ENCODE peak calls at places on chromosomes 13 and 19, in five cellular contexts. One of them, this sample, is unnamed.

GRCh38 chr19:39307233-39307821 is 11.1 kb downstream of the IFNL1 start:
- ATAC-seq in SK-N-SH treated with all-trans-retinoic acid at 6 μM for 48 hours: no peak
- ATAC-seq in activated CD8-positive, alpha-beta memory T cell treated with anti-CD3 and anti-CD28 coated beads, Interleukin-2, amount 10 ng/mL, durations not matched to agents 7 days and 5 days: no peak
- ATAC-seq in sciatic nerve: peak; percentile 67
- ATAC-seq in activated T-cell treated with anti-CD3 and anti-CD28 coated beads, Interleukin-2, amount 50 U/mL, for 4 hours: no peak
- ATAC-seq in this sample: no peak

GRCh38 chr13:101919541-101920306 is 467.2 kb downstream of the ITGBL1 start:
- ATAC-seq in SK-N-SH treated with all-trans-retinoic acid at 6 μM for 48 hours: no peak
- ATAC-seq in activated CD8-positive, alpha-beta memory T cell treated with anti-CD3 and anti-CD28 coated beads, Interleukin-2, amount 10 ng/mL, durations not matched to agents 7 days and 5 days: no peak
- ATAC-seq in sciatic nerve: peak; percentile 67
- ATAC-seq in activated T-cell treated with anti-CD3 and anti-CD28 coated beads, Interleukin-2, amount 50 U/mL, for 4 hours: no peak
- ATAC-seq in this sample: no peak

GRCh38 chr19:16235811-16236710 is 38.4 kb downstream of the AP1M1 start:
- ATAC-seq in SK-N-SH treated with all-trans-retinoic acid at 6 μM for 48 hours: no peak
- ATAC-seq in activated CD8-positive, alpha-beta memory T cell treated with anti-CD3 and anti-CD28 coated beads, Interleukin-2, amount 10 ng/mL, durations not matched to agents 7 days and 5 days: no peak
- ATAC-seq in sciatic nerve: peak; percentile 18
- ATAC-seq in activated T-cell treated with anti-CD3 and anti-CD28 coated beads, Interleukin-2, amount 50 U/mL, for 4 hours: no peak
- ATAC-seq in this sample: no peak

GRCh38 chr13:30376426-30377311 is 45.6 kb upstream of the UBE2L5 start:
- ATAC-seq in SK-N-SH treated with all-trans-retinoic acid at 6 μM for 48 hours: no peak
- ATAC-seq in activated CD8-positive, alpha-beta memory T cell treated with anti-CD3 and anti-CD28 coated beads, Interleukin-2, amount 10 ng/mL, durations not matched to agents 7 days and 5 days: peak; percentile 83
- ATAC-seq in sciatic nerve: peak; percentile 28
- ATAC-seq in activated T-cell treated with anti-CD3 and anti-CD28 coated beads, Interleukin-2, amount 50 U/mL, for 4 hours: peak; percentile 70
- ATAC-seq in this sample: peak; percentile 70

GRCh38 chr13:89740994-89741678 is 1606.4 kb upstream of the MIR17HG start:
- ATAC-seq in SK-N-SH treated with all-trans-retinoic acid at 6 μM for 48 hours: no peak
- ATAC-seq in activated CD8-positive, alpha-beta memory T cell treated with anti-CD3 and anti-CD28 coated beads, Interleukin-2, amount 10 ng/mL, durations not matched to agents 7 days and 5 days: no peak
- ATAC-seq in sciatic nerve: no peak
- ATAC-seq in activated T-cell treated with anti-CD3 and anti-CD28 coated beads, Interleukin-2, amount 50 U/mL, for 4 hours: no peak
- ATAC-seq in this sample: no peak

GRCh38 chr19:33621811-33622504 is at the start of gene CHST8:
- ATAC-seq in SK-N-SH treated with all-trans-retinoic acid at 6 μM for 48 hours: peak; percentile 43
- ATAC-seq in activated CD8-positive, alpha-beta memory T cell treated with anti-CD3 and anti-CD28 coated beads, Interleukin-2, amount 10 ng/mL, durations not matched to agents 7 days and 5 days: no peak
- ATAC-seq in sciatic nerve: no peak
- ATAC-seq in activated T-cell treated with anti-CD3 and anti-CD28 coated beads, Interleukin-2, amount 50 U/mL, for 4 hours: peak; percentile 24
- ATAC-seq in this sample: no peak

GRCh38 chr13:101453784-101454201 is 1.3 kb downstream of the ITGBL1 start:
- ATAC-seq in SK-N-SH treated with all-trans-retinoic acid at 6 μM for 48 hours: peak; percentile 44
- ATAC-seq in activated CD8-positive, alpha-beta memory T cell treated with anti-CD3 and anti-CD28 coated beads, Interleukin-2, amount 10 ng/mL, durations not matched to agents 7 days and 5 days: peak; percentile 55
- ATAC-seq in sciatic nerve: peak; percentile 60
- ATAC-seq in activated T-cell treated with anti-CD3 and anti-CD28 coated beads, Interleukin-2, amount 50 U/mL, for 4 hours: no peak
- ATAC-seq in this sample: no peak

GRCh38 chr19:33040994-33041827 is 23.5 kb downstream of the RHPN2 start:
- ATAC-seq in SK-N-SH treated with all-trans-retinoic acid at 6 μM for 48 hours: no peak
- ATAC-seq in activated CD8-positive, alpha-beta memory T cell treated with anti-CD3 and anti-CD28 coated beads, Interleukin-2, amount 10 ng/mL, durations not matched to agents 7 days and 5 days: no peak
- ATAC-seq in sciatic nerve: no peak
- ATAC-seq in activated T-cell treated with anti-CD3 and anti-CD28 coated beads, Interleukin-2, amount 50 U/mL, for 4 hours: no peak
- ATAC-seq in this sample: no peak

GRCh38 chr13:66635526-66635925 is 594.6 kb downstream of the PCDH9 start:
- ATAC-seq in SK-N-SH treated with all-trans-retinoic acid at 6 μM for 48 hours: peak; percentile 100
- ATAC-seq in activated CD8-positive, alpha-beta memory T cell treated with anti-CD3 and anti-CD28 coated beads, Interleukin-2, amount 10 ng/mL, durations not matched to agents 7 days and 5 days: no peak
- ATAC-seq in sciatic nerve: no peak
- ATAC-seq in activated T-cell treated with anti-CD3 and anti-CD28 coated beads, Interleukin-2, amount 50 U/mL, for 4 hours: no peak
- ATAC-seq in this sample: no peak

GRCh38 chr13:28468520-28468915 is 26.4 kb downstream of the FLT1 start:
- ATAC-seq in SK-N-SH treated with all-trans-retinoic acid at 6 μM for 48 hours: no peak
- ATAC-seq in activated CD8-positive, alpha-beta memory T cell treated with anti-CD3 and anti-CD28 coated beads, Interleukin-2, amount 10 ng/mL, durations not matched to agents 7 days and 5 days: no peak
- ATAC-seq in sciatic nerve: no peak
- ATAC-seq in activated T-cell treated with anti-CD3 and anti-CD28 coated beads, Interleukin-2, amount 50 U/mL, for 4 hours: no peak
- ATAC-seq in this sample: no peak

GRCh38 chr13:30398601-30399072 is 23.7 kb upstream of the UBE2L5 start:
- ATAC-seq in SK-N-SH treated with all-trans-retinoic acid at 6 μM for 48 hours: no peak
- ATAC-seq in activated CD8-positive, alpha-beta memory T cell treated with anti-CD3 and anti-CD28 coated beads, Interleukin-2, amount 10 ng/mL, durations not matched to agents 7 days and 5 days: no peak
- ATAC-seq in sciatic nerve: no peak
- ATAC-seq in activated T-cell treated with anti-CD3 and anti-CD28 coated beads, Interleukin-2, amount 50 U/mL, for 4 hours: no peak
- ATAC-seq in this sample: no peak

GRCh38 chr13:80684525-80685017 is 343.6 kb upstream of the SPRY2 start:
- ATAC-seq in SK-N-SH treated with all-trans-retinoic acid at 6 μM for 48 hours: no peak
- ATAC-seq in activated CD8-positive, alpha-beta memory T cell treated with anti-CD3 and anti-CD28 coated beads, Interleukin-2, amount 10 ng/mL, durations not matched to agents 7 days and 5 days: no peak
- ATAC-seq in sciatic nerve: peak; percentile 84
- ATAC-seq in activated T-cell treated with anti-CD3 and anti-CD28 coated beads, Interleukin-2, amount 50 U/mL, for 4 hours: no peak
- ATAC-seq in this sample: no peak

GRCh38 chr13:108409735-108410134 is 140.2 kb downstream of the TNFSF13B start:
- ATAC-seq in SK-N-SH treated with all-trans-retinoic acid at 6 μM for 48 hours: no peak
- ATAC-seq in activated CD8-positive, alpha-beta memory T cell treated with anti-CD3 and anti-CD28 coated beads, Interleukin-2, amount 10 ng/mL, durations not matched to agents 7 days and 5 days: no peak
- ATAC-seq in sciatic nerve: no peak
- ATAC-seq in activated T-cell treated with anti-CD3 and anti-CD28 coated beads, Interleukin-2, amount 50 U/mL, for 4 hours: no peak
- ATAC-seq in this sample: no peak

GRCh38 chr19:11902228-11902627 is 14.6 kb downstream of the ZNF69 start:
- ATAC-seq in SK-N-SH treated with all-trans-retinoic acid at 6 μM for 48 hours: no peak
- ATAC-seq in activated CD8-positive, alpha-beta memory T cell treated with anti-CD3 and anti-CD28 coated beads, Interleukin-2, amount 10 ng/mL, durations not matched to agents 7 days and 5 days: no peak
- ATAC-seq in sciatic nerve: no peak
- ATAC-seq in activated T-cell treated with anti-CD3 and anti-CD28 coated beads, Interleukin-2, amount 50 U/mL, for 4 hours: no peak
- ATAC-seq in this sample: no peak

GRCh38 chr19:28358604-28359003 is 854.3 kb downstream of the UQCRFS1 start:
- ATAC-seq in SK-N-SH treated with all-trans-retinoic acid at 6 μM for 48 hours: no peak
- ATAC-seq in activated CD8-positive, alpha-beta memory T cell treated with anti-CD3 and anti-CD28 coated beads, Interleukin-2, amount 10 ng/mL, durations not matched to agents 7 days and 5 days: no peak
- ATAC-seq in sciatic nerve: no peak
- ATAC-seq in activated T-cell treated with anti-CD3 and anti-CD28 coated beads, Interleukin-2, amount 50 U/mL, for 4 hours: no peak
- ATAC-seq in this sample: no peak

GRCh38 chr13:45482571-45483173 is 17.9 kb downstream of the COG3 start:
- ATAC-seq in SK-N-SH treated with all-trans-retinoic acid at 6 μM for 48 hours: peak; percentile 89
- ATAC-seq in activated CD8-positive, alpha-beta memory T cell treated with anti-CD3 and anti-CD28 coated beads, Interleukin-2, amount 10 ng/mL, durations not matched to agents 7 days and 5 days: no peak
- ATAC-seq in sciatic nerve: no peak
- ATAC-seq in activated T-cell treated with anti-CD3 and anti-CD28 coated beads, Interleukin-2, amount 50 U/mL, for 4 hours: no peak
- ATAC-seq in this sample: no peak

GRCh38 chr19:40802300-40803169 is 3.5 kb downstream of the EGLN2 start:
- ATAC-seq in SK-N-SH treated with all-trans-retinoic acid at 6 μM for 48 hours: no peak
- ATAC-seq in activated CD8-positive, alpha-beta memory T cell treated with anti-CD3 and anti-CD28 coated beads, Interleukin-2, amount 10 ng/mL, durations not matched to agents 7 days and 5 days: no peak
- ATAC-seq in sciatic nerve: peak; percentile 9
- ATAC-seq in activated T-cell treated with anti-CD3 and anti-CD28 coated beads, Interleukin-2, amount 50 U/mL, for 4 hours: no peak
- ATAC-seq in this sample: no peak

GRCh38 chr19:43616306-43616705 is 3.1 kb downstream of the ZNF428 start:
- ATAC-seq in SK-N-SH treated with all-trans-retinoic acid at 6 μM for 48 hours: no peak
- ATAC-seq in activated CD8-positive, alpha-beta memory T cell treated with anti-CD3 and anti-CD28 coated beads, Interleukin-2, amount 10 ng/mL, durations not matched to agents 7 days and 5 days: no peak
- ATAC-seq in sciatic nerve: no peak
- ATAC-seq in activated T-cell treated with anti-CD3 and anti-CD28 coated beads, Interleukin-2, amount 50 U/mL, for 4 hours: no peak
- ATAC-seq in this sample: no peak

GRCh38 chr13:97142452-97142851 is 79.7 kb upstream of the MBNL2 start:
- ATAC-seq in SK-N-SH treated with all-trans-retinoic acid at 6 μM for 48 hours: peak; percentile 50
- ATAC-seq in activated CD8-positive, alpha-beta memory T cell treated with anti-CD3 and anti-CD28 coated beads, Interleukin-2, amount 10 ng/mL, durations not matched to agents 7 days and 5 days: no peak
- ATAC-seq in sciatic nerve: peak; percentile 60
- ATAC-seq in activated T-cell treated with anti-CD3 and anti-CD28 coated beads, Interleukin-2, amount 50 U/mL, for 4 hours: no peak
- ATAC-seq in this sample: no peak

GRCh38 chr19:5026706-5027273 is 57.9 kb downstream of the KDM4B start:
- ATAC-seq in SK-N-SH treated with all-trans-retinoic acid at 6 μM for 48 hours: no peak
- ATAC-seq in activated CD8-positive, alpha-beta memory T cell treated with anti-CD3 and anti-CD28 coated beads, Interleukin-2, amount 10 ng/mL, durations not matched to agents 7 days and 5 days: no peak
- ATAC-seq in sciatic nerve: no peak
- ATAC-seq in activated T-cell treated with anti-CD3 and anti-CD28 coated beads, Interleukin-2, amount 50 U/mL, for 4 hours: no peak
- ATAC-seq in this sample: no peak

GRCh38 chr19:44112802-44113137 is 429 bp upstream of the ZNF225 start:
- ATAC-seq in SK-N-SH treated with all-trans-retinoic acid at 6 μM for 48 hours: peak; percentile 39
- ATAC-seq in activated CD8-positive, alpha-beta memory T cell treated with anti-CD3 and anti-CD28 coated beads, Interleukin-2, amount 10 ng/mL, durations not matched to agents 7 days and 5 days: no peak
- ATAC-seq in sciatic nerve: no peak
- ATAC-seq in activated T-cell treated with anti-CD3 and anti-CD28 coated beads, Interleukin-2, amount 50 U/mL, for 4 hours: no peak
- ATAC-seq in this sample: no peak

GRCh38 chr19:28426902-28427232 is 786.1 kb downstream of the UQCRFS1 start:
- ATAC-seq in SK-N-SH treated with all-trans-retinoic acid at 6 μM for 48 hours: no peak
- ATAC-seq in activated CD8-positive, alpha-beta memory T cell treated with anti-CD3 and anti-CD28 coated beads, Interleukin-2, amount 10 ng/mL, durations not matched to agents 7 days and 5 days: no peak
- ATAC-seq in sciatic nerve: no peak
- ATAC-seq in activated T-cell treated with anti-CD3 and anti-CD28 coated beads, Interleukin-2, amount 50 U/mL, for 4 hours: peak; percentile 23
- ATAC-seq in this sample: no peak

GRCh38 chr13:51955841-51956603 is 55.2 kb downstream of the ATP7B start:
- ATAC-seq in SK-N-SH treated with all-trans-retinoic acid at 6 μM for 48 hours: no peak
- ATAC-seq in activated CD8-positive, alpha-beta memory T cell treated with anti-CD3 and anti-CD28 coated beads, Interleukin-2, amount 10 ng/mL, durations not matched to agents 7 days and 5 days: no peak
- ATAC-seq in sciatic nerve: no peak
- ATAC-seq in activated T-cell treated with anti-CD3 and anti-CD28 coated beads, Interleukin-2, amount 50 U/mL, for 4 hours: no peak
- ATAC-seq in this sample: no peak

GRCh38 chr13:110942248-110942981 is 27.5 kb upstream of the ANKRD10 start:
- ATAC-seq in SK-N-SH treated with all-trans-retinoic acid at 6 μM for 48 hours: no peak
- ATAC-seq in activated CD8-positive, alpha-beta memory T cell treated with anti-CD3 and anti-CD28 coated beads, Interleukin-2, amount 10 ng/mL, durations not matched to agents 7 days and 5 days: peak; percentile 59
- ATAC-seq in sciatic nerve: no peak
- ATAC-seq in activated T-cell treated with anti-CD3 and anti-CD28 coated beads, Interleukin-2, amount 50 U/mL, for 4 hours: peak; percentile 89
- ATAC-seq in this sample: peak; percentile 78

GRCh38 chr19:6038634-6039405 is 60.9 kb upstream of the RANBP3 start:
- ATAC-seq in SK-N-SH treated with all-trans-retinoic acid at 6 μM for 48 hours: no peak
- ATAC-seq in activated CD8-positive, alpha-beta memory T cell treated with anti-CD3 and anti-CD28 coated beads, Interleukin-2, amount 10 ng/mL, durations not matched to agents 7 days and 5 days: peak; percentile 23
- ATAC-seq in sciatic nerve: no peak
- ATAC-seq in activated T-cell treated with anti-CD3 and anti-CD28 coated beads, Interleukin-2, amount 50 U/mL, for 4 hours: peak; percentile 69
- ATAC-seq in this sample: peak; percentile 73

GRCh38 chr13:73250061-73250460 is 191.3 kb downstream of the KLF5 start:
- ATAC-seq in SK-N-SH treated with all-trans-retinoic acid at 6 μM for 48 hours: no peak
- ATAC-seq in activated CD8-positive, alpha-beta memory T cell treated with anti-CD3 and anti-CD28 coated beads, Interleukin-2, amount 10 ng/mL, durations not matched to agents 7 days and 5 days: no peak
- ATAC-seq in sciatic nerve: no peak
- ATAC-seq in activated T-cell treated with anti-CD3 and anti-CD28 coated beads, Interleukin-2, amount 50 U/mL, for 4 hours: no peak
- ATAC-seq in this sample: no peak

GRCh38 chr19:11639245-11639601 is 41.9 kb downstream of the ZNF627 start:
- ATAC-seq in SK-N-SH treated with all-trans-retinoic acid at 6 μM for 48 hours: peak; percentile 52
- ATAC-seq in activated CD8-positive, alpha-beta memory T cell treated with anti-CD3 and anti-CD28 coated beads, Interleukin-2, amount 10 ng/mL, durations not matched to agents 7 days and 5 days: peak; percentile 21
- ATAC-seq in sciatic nerve: peak; percentile 47
- ATAC-seq in activated T-cell treated with anti-CD3 and anti-CD28 coated beads, Interleukin-2, amount 50 U/mL, for 4 hours: no peak
- ATAC-seq in this sample: no peak

GRCh38 chr19:48196933-48197665 is 26.6 kb downstream of the ZSWIM9 start:
- ATAC-seq in SK-N-SH treated with all-trans-retinoic acid at 6 μM for 48 hours: peak; percentile 25
- ATAC-seq in activated CD8-positive, alpha-beta memory T cell treated with anti-CD3 and anti-CD28 coated beads, Interleukin-2, amount 10 ng/mL, durations not matched to agents 7 days and 5 days: no peak
- ATAC-seq in sciatic nerve: peak; percentile 63
- ATAC-seq in activated T-cell treated with anti-CD3 and anti-CD28 coated beads, Interleukin-2, amount 50 U/mL, for 4 hours: no peak
- ATAC-seq in this sample: no peak

GRCh38 chr13:106533101-106533939 is 2.1 kb downstream of the EFNB2 start:
- ATAC-seq in SK-N-SH treated with all-trans-retinoic acid at 6 μM for 48 hours: peak; percentile 60
- ATAC-seq in activated CD8-positive, alpha-beta memory T cell treated with anti-CD3 and anti-CD28 coated beads, Interleukin-2, amount 10 ng/mL, durations not matched to agents 7 days and 5 days: no peak
- ATAC-seq in sciatic nerve: peak; percentile 83
- ATAC-seq in activated T-cell treated with anti-CD3 and anti-CD28 coated beads, Interleukin-2, amount 50 U/mL, for 4 hours: no peak
- ATAC-seq in this sample: no peak